ENCODE peak calls at places on chromosome 12, in seven cellular contexts. E is CD4-positive, alpha-beta memory T cell; T is thoracic aorta; S is kidney epithelial cell; L is lower lobe of right lung; W is HepG2; I is HCT116. K is an unnamed sample. For H3K27me3, the result is how much of the 10 kb centered on the place peaks cover.

GRCh38 chr12:68324531-68324930 is 7.6 kb downstream of the MDM1 start:
- DNase-seq in E (no peak), T (no peak), S (no peak), L (no peak), W (no peak), I (no peak), K (no peak)

GRCh38 chr12:118126119-118126757 is 9.7 kb upstream of the PEBP1 start:
- DNase-seq in E (no peak), T (no peak), S (no peak), L (peak), W (peak), I (no peak), K (peak)

GRCh38 chr12:54723653-54724256 is 75.6 kb upstream of the DCD start:
- DNase-seq in E (peak), T (no peak), S (no peak), L (no peak), W (no peak), I (peak), K (no peak)

GRCh38 chr12:17358850-17359249 is 731.1 kb downstream of the RERGL start:
- DNase-seq in E (no peak), T (no peak), S (no peak), L (no peak), W (no peak), I (no peak), K (no peak)

GRCh38 chr12:124551268-124552144 is 15.9 kb downstream of the NCOR2 start:
- DNase-seq in E (no peak), T (no peak), S (no peak), L (peak), W (no peak), I (no peak), K (peak)

GRCh38 chr12:130830246-130830551 is 8.9 kb downstream of the STX2 start:
- DNase-seq in E (no peak), T (no peak), S (no peak), L (no peak), W (no peak), I (no peak), K (no peak)

GRCh38 chr12:124318336-124319020 is 23.6 kb downstream of the RFLNA start:
- DNase-seq in E (no peak), T (no peak), S (no peak), L (no peak), W (no peak), I (no peak), K (no peak)

GRCh38 chr12:581746-582145 is 81.5 kb downstream of the NINJ2 start:
- DNase-seq in E (no peak), T (no peak), S (no peak), L (no peak), W (no peak), I (no peak), K (no peak)

GRCh38 chr12:57162541-57163125 is 15.2 kb upstream of the LRP1-AS start:
- DNase-seq in E (no peak), T (no peak), S (no peak), L (no peak), W (no peak), I (no peak), K (no peak)

GRCh38 chr12:109387425-109388166 is 39.9 kb downstream of the MYO1H start:
- DNase-seq in E (no peak), T (no peak), S (no peak), L (no peak), W (peak), I (peak), K (no peak)

GRCh38 chr12:22856120-22856699 is 231.2 kb downstream of the ETNK1 start:
- DNase-seq in E (no peak), T (no peak), S (no peak), L (no peak), W (peak), I (peak), K (no peak)

GRCh38 chr12:24947541-24948451 is 1.1 kb downstream of the BCAT1 start:
- DNase-seq in E (no peak), T (no peak), S (no peak), L (no peak), W (no peak), I (no peak), K (no peak)

GRCh38 chr12:14554281-14555008 is 13.2 kb downstream of the PLBD1 start:
- DNase-seq in E (no peak), T (peak), S (peak), L (peak), W (no peak), I (peak), K (peak)

GRCh38 chr12:39467432-39467870 is 24.5 kb upstream of the KIF21A start:
- DNase-seq in E (peak), T (no peak), S (no peak), L (no peak), W (no peak), I (no peak), K (no peak)

GRCh38 chr12:102454808-102455760 is 25.3 kb downstream of the IGF1 start:
- DNase-seq in E (no peak), T (peak), S (no peak), L (peak), W (peak), I (no peak), K (no peak)

GRCh38 chr12:49340971-49341776 is 4.2 kb upstream of the C1QL4 start:
- DNase-seq in E (no peak), T (no peak), S (no peak), L (no peak), W (no peak), I (no peak), K (peak)
- H3K27me3 ChIP-seq in E (under half), T (under half), S (half or more), L (half or more), W (half or more), I (under half), K (half or more)

DNA sequence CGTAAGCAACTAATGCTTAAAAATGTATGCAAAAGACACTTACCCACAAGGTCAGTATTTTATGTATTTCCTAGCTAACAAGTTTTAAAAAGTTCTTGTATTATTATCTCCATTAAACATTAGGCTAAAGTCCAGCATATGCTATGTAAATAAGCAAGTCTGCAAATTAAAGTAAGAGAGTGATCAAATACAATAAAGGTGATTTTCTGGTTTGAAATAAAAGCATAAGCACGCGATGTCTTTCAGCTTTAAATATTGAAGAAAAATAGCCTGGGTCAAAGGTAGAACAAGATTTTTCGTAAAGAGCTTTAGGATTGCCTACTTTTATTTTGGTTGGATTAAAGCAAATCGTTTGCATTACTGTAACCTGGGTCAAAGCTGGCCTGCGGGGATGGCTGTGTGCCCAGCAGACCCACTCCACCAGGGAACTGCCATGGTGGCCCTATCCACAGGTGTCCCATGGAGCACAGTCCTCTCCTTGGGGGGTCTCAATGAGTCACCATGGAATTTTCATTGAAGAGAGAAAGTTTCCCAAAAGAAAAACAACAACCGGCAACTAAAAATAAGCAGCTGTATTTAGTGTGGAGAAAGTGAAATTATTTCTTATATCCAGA is 12.9 kb upstream of the LRIG3 start:
- DNase-seq in E (no peak), T (no peak), S (no peak), L (no peak), W (no peak), I (no peak), K (no peak)
- H3K27me3 ChIP-seq in E (under half), T (under half), S (under half), L (under half), W (under half), I (under half), K (under half)

GRCh38 chr12:49959570-49960473 is 1.9 kb upstream of the AQP5 start:
- DNase-seq in E (no peak), T (no peak), S (peak), L (peak), W (no peak), I (peak), K (peak)
- H3K27me3 ChIP-seq in E (under half), T (under half), S (under half), L (half or more), W (under half), I (under half), K (half or more)

GRCh38 chr12:132314035-132314434 is 15.4 kb downstream of the GALNT9 start:
- DNase-seq in E (no peak), T (no peak), S (no peak), L (no peak), W (no peak), I (no peak), K (no peak)
- H3K27me3 ChIP-seq in E (under half), T (under half), S (under half), L (under half), W (half or more), I (under half), K (under half)

GRCh38 chr12:49332441-49332861 is 4.5 kb downstream of the C1QL4 start:
- DNase-seq in E (no peak), T (no peak), S (no peak), L (no peak), W (no peak), I (no peak), K (peak)
- H3K27me3 ChIP-seq in E (under half), T (under half), S (under half), L (half or more), W (under half), I (under half), K (under half)

GRCh38 chr12:47969845-47970244 is 6.4 kb downstream of the TMEM106C start:
- DNase-seq in E (no peak), T (no peak), S (no peak), L (no peak), W (no peak), I (no peak), K (no peak)
- H3K27me3 ChIP-seq in E (under half), T (under half), S (under half), L (under half), W (under half), I (under half), K (under half)

K was measured in upper lobe of right lung.